ENCODE peak calls at places on chromosome 19, in nine cellular contexts. L is DMS 273 treated with DMSO at 0.1 percent for 48 hours; Y is neural progenitor cell; K is NCI-H2171; P is ovary; I is hypothalamus; G is activated naive CD4-positive, alpha-beta T cell treated with anti-CD3 and anti-CD28 coated beads, Interleukin-2, amount 10 ng/mL, durations not matched to agents 7 days and 5 days; N is H9; M is stimulated activated CD4-positive, alpha-beta T cell treated with anti-CD3 and anti-CD28 coated beads, Interleukin-1b, Interleukin-23, amount 100 ng/mL, for 24 hours. F is an unnamed sample.
A peak's percentile ranks its signal among the peaks of the same experiment; 100 is the strongest.

GRCh38 chr19:14763497-14764145 is 14.7 kb downstream of the ADGRE2 start:
- DNase-seq in K (no peak), Y (no peak), P (no peak), G (no peak), I (no peak), M (no peak), N (no peak), L (no peak), F (no peak)

GRCh38 chr19:13260883-13261653 is 110.9 kb downstream of the IER2 start:
- DNase-seq in N (no peak), P (no peak), I (no peak), K (no peak), L (no peak), Y (no peak), M (peak; percentile 23), G (no peak), F (no peak)

GRCh38 chr19:18009412-18010066 is 1.6 kb downstream of the ARRDC2 start:
- DNase-seq in K (no peak), M (no peak), Y (no peak), N (no peak), I (no peak), P (no peak), L (no peak), G (no peak), F (no peak)

GRCh38 chr19:10766049-10766623 is 48.3 kb downstream of the DNM2 start:
- DNase-seq in K (no peak), M (no peak), P (no peak), I (peak; percentile 31), G (no peak), L (no peak), N (no peak), Y (no peak), F (no peak)

GRCh38 chr19:3699741-3700241 is 477 bp downstream of the PIP5K1C start:
- DNase-seq in P (no peak), N (no peak), G (peak; percentile 33), L (no peak), Y (no peak), K (no peak), M (no peak), I (no peak), F (no peak)

GRCh38 chr19:15038304-15038703 is 11.0 kb upstream of the CASP14 start:
- DNase-seq in I (no peak), Y (no peak), M (no peak), P (no peak), L (no peak), K (no peak), G (no peak), N (no peak), F (no peak)

GRCh38 chr19:58367698-58368454 is 5.3 kb upstream of the ZNF497 start:
- DNase-seq in I (no peak), N (peak; percentile 23), L (no peak), G (no peak), Y (no peak), M (no peak), K (no peak), P (no peak), F (no peak)

GRCh38 chr19:3464797-3465235 is 15.5 kb downstream of the SMIM24 start:
- DNase-seq in Y (peak; percentile 47), P (no peak), G (no peak), M (no peak), N (no peak), L (no peak), I (no peak), K (no peak), F (no peak)

GRCh38 chr19:11446652-11447301 is 11.3 kb downstream of the PRKCSH start:
- DNase-seq in G (peak; percentile 58), L (no peak), M (no peak), Y (peak; percentile 84), K (no peak), I (peak; percentile 91), P (peak; percentile 61), N (peak; percentile 68), F (peak; percentile 34)

GRCh38 chr19:32130241-32130753 is 215.1 kb upstream of the ZNF507 start:
- DNase-seq in P (no peak), Y (no peak), M (no peak), G (no peak), L (no peak), K (no peak), N (no peak), I (no peak), F (no peak)

GRCh38 chr19:3471954-3472655 is 8.2 kb downstream of the SMIM24 start:
- DNase-seq in Y (peak; percentile 53), N (no peak), G (peak; percentile 50), L (no peak), I (peak; percentile 55), P (peak; percentile 62), K (no peak), M (peak; percentile 28), F (no peak)

GRCh38 chr19:11230621-11231386 is 8.6 kb upstream of the ANGPTL8 start:
- DNase-seq in L (no peak), Y (no peak), M (no peak), G (no peak), N (peak; percentile 13), I (no peak), K (no peak), P (no peak), F (no peak)

GRCh38 chr19:43412441-43412840 is 2.2 kb upstream of the TEX101 start:
- DNase-seq in P (no peak), Y (no peak), N (no peak), M (no peak), L (no peak), K (no peak), G (no peak), I (no peak), F (no peak)

GRCh38 chr19:35901854-35902661 is at the start of gene HCST:
- DNase-seq in G (peak; percentile 70), I (no peak), M (no peak), K (no peak), N (no peak), Y (no peak), L (no peak), P (no peak), F (no peak)

GRCh38 chr19:41219924-41220567 is 1.0 kb downstream of the AXL start:
- DNase-seq in G (no peak), Y (peak; percentile 28), N (no peak), K (no peak), I (peak; percentile 7), P (peak; percentile 64), M (no peak), L (no peak), F (no peak)

GRCh38 chr19:32881766-32882165 is 12.2 kb upstream of the SLC7A9 start:
- DNase-seq in I (no peak), K (no peak), M (no peak), Y (no peak), N (peak; percentile 35), L (no peak), G (no peak), P (no peak), F (no peak)

GRCh38 chr19:17079710-17080440 is 4.3 kb downstream of the MYO9B start:
- DNase-seq in P (peak; percentile 45), L (no peak), K (no peak), G (peak; percentile 70), N (no peak), Y (peak; percentile 85), M (peak; percentile 65), I (peak; percentile 82), F (no peak)

F was measured in NCI-H446.